ENCODE peak calls at places on chromosomes 16 and 17, in five cellular contexts. One of them, this sample, is unnamed.

GRCh38 chr17:44307387-44308186 is 814 bp upstream of the RUNDC3A start:
- DNase-seq in cardiac muscle cell: peak; percentile 85
- DNase-seq in Caco-2: peak; percentile 79
- DNase-seq in heart right ventricle: no peak
- DNase-seq in OCI-LY7: no peak
- DNase-seq in this sample: no peak

GRCh38 chr17:47120521-47121095 is 68.5 kb downstream of the CDC27 start:
- DNase-seq in cardiac muscle cell: no peak
- DNase-seq in Caco-2: no peak
- DNase-seq in heart right ventricle: no peak
- DNase-seq in OCI-LY7: no peak
- DNase-seq in this sample: no peak

GRCh38 chr17:2137342-2138098 is 82.6 kb downstream of the HIC1 start:
- DNase-seq in cardiac muscle cell: no peak
- DNase-seq in Caco-2: no peak
- DNase-seq in heart right ventricle: no peak
- DNase-seq in OCI-LY7: peak; percentile 66
- DNase-seq in this sample: no peak

GRCh38 chr16:83147244-83147643 is 520.5 kb downstream of the CDH13 start:
- DNase-seq in cardiac muscle cell: no peak
- DNase-seq in Caco-2: no peak
- DNase-seq in heart right ventricle: no peak
- DNase-seq in OCI-LY7: no peak
- DNase-seq in this sample: no peak

GRCh38 chr16:52680993-52681392 is 134.1 kb upstream of the TOX3 start:
- DNase-seq in cardiac muscle cell: peak; percentile 78
- DNase-seq in Caco-2: no peak
- DNase-seq in heart right ventricle: no peak
- DNase-seq in OCI-LY7: no peak
- DNase-seq in this sample: no peak

GRCh38 chr17:36443777-36444176 is 42.7 kb upstream of the ZNHIT3 start:
- DNase-seq in cardiac muscle cell: no peak
- DNase-seq in Caco-2: no peak
- DNase-seq in heart right ventricle: no peak
- DNase-seq in OCI-LY7: no peak
- DNase-seq in this sample: no peak

GRCh38 chr17:29176500-29177351 is 3.5 kb downstream of the MYO18A start:
- DNase-seq in cardiac muscle cell: peak; percentile 66
- DNase-seq in Caco-2: peak; percentile 90
- DNase-seq in heart right ventricle: peak; percentile 56
- DNase-seq in OCI-LY7: peak; percentile 78
- DNase-seq in this sample: no peak

GRCh38 chr17:40553694-40554534 is 11.4 kb downstream of the CCR7 start:
- DNase-seq in cardiac muscle cell: no peak
- DNase-seq in Caco-2: peak; percentile 29
- DNase-seq in heart right ventricle: peak; percentile 78
- DNase-seq in OCI-LY7: peak; percentile 29
- DNase-seq in this sample: no peak

GRCh38 chr17:28792877-28793666 is 49.3 kb downstream of the TRAF4 start:
- DNase-seq in cardiac muscle cell: no peak
- DNase-seq in Caco-2: no peak
- DNase-seq in heart right ventricle: no peak
- DNase-seq in OCI-LY7: no peak
- DNase-seq in this sample: no peak

GRCh38 chr17:36661047-36661666 is 59.8 kb downstream of the MRM1 start:
- DNase-seq in cardiac muscle cell: no peak
- DNase-seq in Caco-2: no peak
- DNase-seq in heart right ventricle: no peak
- DNase-seq in OCI-LY7: no peak
- DNase-seq in this sample: no peak

GRCh38 chr17:76438906-76439305 is 14.0 kb downstream of the UBE2O start:
- DNase-seq in cardiac muscle cell: no peak
- DNase-seq in Caco-2: no peak
- DNase-seq in heart right ventricle: no peak
- DNase-seq in OCI-LY7: no peak
- DNase-seq in this sample: no peak

GRCh38 chr17:6660765-6661463 is 9.4 kb downstream of the C17orf100 start:
- DNase-seq in cardiac muscle cell: no peak
- DNase-seq in Caco-2: no peak
- DNase-seq in heart right ventricle: no peak
- DNase-seq in OCI-LY7: peak; percentile 78
- DNase-seq in this sample: no peak

GRCh38 chr16:58020628-58021521 is 4.7 kb upstream of the MMP15 start:
- DNase-seq in cardiac muscle cell: peak; percentile 64
- DNase-seq in Caco-2: peak; percentile 74
- DNase-seq in heart right ventricle: peak; percentile 66
- DNase-seq in OCI-LY7: peak; percentile 67
- DNase-seq in this sample: no peak

GRCh38 chr16:84396537-84397008 is 28.2 kb downstream of the ATP2C2 start:
- DNase-seq in cardiac muscle cell: no peak
- DNase-seq in Caco-2: peak; percentile 79
- DNase-seq in heart right ventricle: no peak
- DNase-seq in OCI-LY7: no peak
- DNase-seq in this sample: no peak

GRCh38 chr16:50781043-50781442 is 39.2 kb downstream of the CYLD start:
- DNase-seq in cardiac muscle cell: no peak
- DNase-seq in Caco-2: no peak
- DNase-seq in heart right ventricle: no peak
- DNase-seq in OCI-LY7: no peak
- DNase-seq in this sample: no peak

GRCh38 chr16:20415541-20415940 is 6.2 kb downstream of the ACSM5 start:
- DNase-seq in cardiac muscle cell: no peak
- DNase-seq in Caco-2: no peak
- DNase-seq in heart right ventricle: no peak
- DNase-seq in OCI-LY7: no peak
- DNase-seq in this sample: no peak

GRCh38 chr17:17921192-17922082 is 50.8 kb downstream of the TOM1L2 start:
- DNase-seq in cardiac muscle cell: peak; percentile 33
- DNase-seq in Caco-2: peak; percentile 88
- DNase-seq in heart right ventricle: no peak
- DNase-seq in OCI-LY7: no peak
- DNase-seq in this sample: no peak

GRCh38 chr17:30969989-30970680 is 704 bp upstream of the RNF135 start:
- DNase-seq in cardiac muscle cell: no peak
- DNase-seq in Caco-2: no peak
- DNase-seq in heart right ventricle: no peak
- DNase-seq in OCI-LY7: no peak
- DNase-seq in this sample: no peak

GRCh38 chr16:78198299-78198698 is 98.8 kb downstream of the WWOX start:
- DNase-seq in cardiac muscle cell: no peak
- DNase-seq in Caco-2: no peak
- DNase-seq in heart right ventricle: no peak
- DNase-seq in OCI-LY7: no peak
- DNase-seq in this sample: no peak

GRCh38 chr16:11671271-11671670 is 3.0 kb downstream of the SNN start:
- DNase-seq in cardiac muscle cell: no peak
- DNase-seq in Caco-2: no peak
- DNase-seq in heart right ventricle: no peak
- DNase-seq in OCI-LY7: no peak
- DNase-seq in this sample: no peak

GRCh38 chr17:56653877-56654276 is 60.4 kb downstream of the NOG start:
- DNase-seq in cardiac muscle cell: peak; percentile 77
- DNase-seq in Caco-2: no peak
- DNase-seq in heart right ventricle: no peak
- DNase-seq in OCI-LY7: peak; percentile 39
- DNase-seq in this sample: no peak

GRCh38 chr16:24844101-24845030 is 1.4 kb upstream of the SLC5A11 start:
- DNase-seq in cardiac muscle cell: no peak
- DNase-seq in Caco-2: peak; percentile 79
- DNase-seq in heart right ventricle: no peak
- DNase-seq in OCI-LY7: no peak
- DNase-seq in this sample: no peak

GRCh38 chr17:55962931-55963378 is 190.3 kb upstream of the ANKFN1 start:
- DNase-seq in cardiac muscle cell: peak; percentile 5
- DNase-seq in Caco-2: no peak
- DNase-seq in heart right ventricle: no peak
- DNase-seq in OCI-LY7: no peak
- DNase-seq in this sample: no peak

GRCh38 chr16:3580686-3581085 is 3.5 kb upstream of the NLRC3 start:
- DNase-seq in cardiac muscle cell: no peak
- DNase-seq in Caco-2: no peak
- DNase-seq in heart right ventricle: no peak
- DNase-seq in OCI-LY7: peak; percentile 37
- DNase-seq in this sample: no peak

DNA sequence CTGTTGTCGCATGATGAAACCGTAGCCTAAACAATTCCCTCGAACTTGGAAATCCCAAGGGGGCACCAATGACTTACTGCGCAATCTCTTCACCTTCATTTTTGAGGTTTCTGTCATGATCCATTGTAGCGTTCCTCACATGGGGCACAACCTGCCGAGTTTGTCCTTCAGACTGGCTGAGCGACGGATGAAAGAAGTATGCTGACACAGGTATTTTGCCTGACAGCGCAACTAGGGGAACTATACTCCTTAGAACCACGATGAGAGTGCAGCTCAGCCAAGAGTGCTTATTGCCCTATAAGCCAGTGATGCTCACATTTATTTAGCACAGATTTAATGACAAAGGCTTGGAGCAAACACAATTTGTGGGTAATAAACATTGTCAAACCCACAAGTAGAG is 106.3 kb upstream of the ZNF267 start:
- DNase-seq in cardiac muscle cell: no peak
- DNase-seq in Caco-2: no peak
- DNase-seq in heart right ventricle: no peak
- DNase-seq in OCI-LY7: no peak
- DNase-seq in this sample: no peak
- H3K9me3 ChIP-seq in cardiac muscle cell: peaks cover 5% of the 10 kb centered on the region
- H3K9me3 ChIP-seq in Caco-2: peaks cover 8% of the 10 kb centered on the region
- H3K9me3 ChIP-seq in heart right ventricle: peaks cover 100% of the 10 kb centered on the region
- H3K9me3 ChIP-seq in OCI-LY7: peaks cover 16% of the 10 kb centered on the region
- H3K9me3 ChIP-seq in this sample: peaks cover 93% of the 10 kb centered on the region

GRCh38 chr17:49053171-49053829 is 56.1 kb downstream of the IGF2BP1 start:
- DNase-seq in cardiac muscle cell: no peak
- DNase-seq in Caco-2: no peak
- DNase-seq in heart right ventricle: no peak
- DNase-seq in OCI-LY7: no peak
- DNase-seq in this sample: no peak

GRCh38 chr17:49050611-49051010 is 53.4 kb downstream of the IGF2BP1 start:
- DNase-seq in cardiac muscle cell: no peak
- DNase-seq in Caco-2: no peak
- DNase-seq in heart right ventricle: no peak
- DNase-seq in OCI-LY7: no peak
- DNase-seq in this sample: no peak

GRCh38 chr17:49054342-49055092 is 57.3 kb downstream of the IGF2BP1 start:
- DNase-seq in cardiac muscle cell: no peak
- DNase-seq in Caco-2: no peak
- DNase-seq in heart right ventricle: no peak
- DNase-seq in OCI-LY7: no peak
- DNase-seq in this sample: no peak

GRCh38 chr17:49051269-49051668 is 54.1 kb downstream of the IGF2BP1 start:
- DNase-seq in cardiac muscle cell: no peak
- DNase-seq in Caco-2: no peak
- DNase-seq in heart right ventricle: no peak
- DNase-seq in OCI-LY7: no peak
- DNase-seq in this sample: no peak

DNA sequence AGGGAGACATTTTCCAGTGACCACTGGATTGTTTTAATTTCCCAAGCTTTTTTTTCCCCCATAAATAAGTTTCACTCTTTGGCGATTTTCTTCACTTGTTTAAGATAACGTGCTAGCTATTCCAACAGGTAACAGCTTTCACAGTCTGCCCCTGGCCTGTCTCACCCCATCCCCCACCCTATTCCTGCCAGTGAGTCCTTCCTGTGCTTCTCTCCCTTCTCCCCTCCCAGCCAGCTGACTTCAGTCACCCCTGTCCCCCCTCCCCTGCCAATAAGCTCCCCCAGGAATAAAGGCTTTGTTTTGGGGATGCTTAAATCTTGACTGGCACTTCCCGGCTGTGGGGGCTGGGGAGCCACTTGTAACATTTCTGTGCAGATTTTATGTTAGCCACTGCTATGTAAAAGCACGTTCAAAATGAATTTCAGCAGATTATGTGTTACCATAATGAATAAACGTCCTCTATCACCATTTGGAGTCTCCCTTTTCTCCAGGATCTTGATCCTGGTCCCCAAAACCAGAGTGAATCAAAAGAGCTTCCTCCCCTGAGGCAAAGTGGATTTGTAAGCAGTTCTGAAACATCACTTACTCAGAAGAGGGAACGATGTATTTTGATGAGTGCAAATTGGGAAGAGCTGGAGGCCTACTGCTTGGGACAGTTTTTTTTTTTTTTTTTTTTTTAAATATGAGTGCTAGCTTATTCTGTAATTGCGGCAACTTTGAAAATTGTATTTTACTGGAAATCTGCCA is 58.2 kb downstream of the IGF2BP1 start:
- DNase-seq in cardiac muscle cell: no peak
- DNase-seq in Caco-2: no peak
- DNase-seq in heart right ventricle: no peak
- DNase-seq in OCI-LY7: no peak
- DNase-seq in this sample: no peak
- H3K9me3 ChIP-seq in cardiac muscle cell: no peaks in the 10 kb centered on the region
- H3K9me3 ChIP-seq in Caco-2: peaks cover 4% of the 10 kb centered on the region
- H3K9me3 ChIP-seq in heart right ventricle: no peaks in the 10 kb centered on the region
- H3K9me3 ChIP-seq in OCI-LY7: no peaks in the 10 kb centered on the region
- H3K9me3 ChIP-seq in this sample: no peaks in the 10 kb centered on the region

DNA sequence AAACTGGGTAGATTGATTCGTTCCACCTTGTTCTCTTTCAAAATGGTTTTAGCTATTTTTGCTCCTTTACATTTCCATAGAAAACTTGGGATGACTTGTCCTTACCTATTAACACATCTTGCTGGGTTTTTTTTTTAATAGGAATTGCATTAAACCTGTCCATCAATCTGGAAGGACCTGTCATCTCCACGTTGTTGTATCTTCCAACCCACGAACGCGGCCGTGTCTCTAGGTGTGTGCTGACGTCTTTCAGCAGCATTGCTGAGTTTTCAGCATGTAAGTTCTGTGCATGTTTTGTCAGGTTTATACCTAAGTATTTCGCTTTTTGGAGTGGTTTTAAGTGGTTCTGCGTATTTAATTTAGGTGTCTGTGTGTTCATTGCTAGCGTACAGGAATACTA is 60.4 kb upstream of the GNG13 start:
- DNase-seq in cardiac muscle cell: no peak
- DNase-seq in Caco-2: no peak
- DNase-seq in heart right ventricle: no peak
- DNase-seq in OCI-LY7: no peak
- DNase-seq in this sample: no peak
- H3K9me3 ChIP-seq in cardiac muscle cell: no peaks in the 10 kb centered on the region
- H3K9me3 ChIP-seq in Caco-2: peaks cover 11% of the 10 kb centered on the region
- H3K9me3 ChIP-seq in heart right ventricle: peaks cover 8% of the 10 kb centered on the region
- H3K9me3 ChIP-seq in OCI-LY7: no peaks in the 10 kb centered on the region
- H3K9me3 ChIP-seq in this sample: no peaks in the 10 kb centered on the region

GRCh38 chr17:16617481-16618060 is 36.1 kb downstream of the ZNF624 start:
- DNase-seq in cardiac muscle cell: no peak
- DNase-seq in Caco-2: no peak
- DNase-seq in heart right ventricle: no peak
- DNase-seq in OCI-LY7: no peak
- DNase-seq in this sample: no peak

GRCh38 chr17:16622540-16623277 is 30.9 kb downstream of the ZNF624 start:
- DNase-seq in cardiac muscle cell: no peak
- DNase-seq in Caco-2: no peak
- DNase-seq in heart right ventricle: no peak
- DNase-seq in OCI-LY7: no peak
- DNase-seq in this sample: no peak

DNA sequence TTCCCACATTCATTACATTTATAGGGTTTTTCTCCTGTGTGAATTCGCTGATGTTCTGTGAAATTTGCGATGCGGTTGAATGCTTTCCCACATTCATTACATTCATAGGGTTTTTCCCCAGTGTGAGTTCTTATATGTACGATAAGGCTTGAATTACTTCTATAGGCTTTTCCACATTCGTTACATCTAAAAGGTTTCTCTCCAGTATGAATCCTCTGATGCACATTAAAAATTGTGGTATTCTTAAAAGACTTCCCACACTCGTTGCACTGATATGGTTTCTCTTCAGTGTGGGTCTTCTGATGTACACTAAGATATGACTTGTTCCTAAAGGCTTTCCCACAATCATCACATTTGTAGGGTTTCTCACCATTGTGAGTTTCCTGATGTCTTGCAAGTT is 30.4 kb downstream of the ZNF624 start:
- DNase-seq in cardiac muscle cell: no peak
- DNase-seq in Caco-2: no peak
- DNase-seq in heart right ventricle: no peak
- DNase-seq in OCI-LY7: peak; percentile 2
- DNase-seq in this sample: no peak
- H3K9me3 ChIP-seq in cardiac muscle cell: peaks cover 7% of the 10 kb centered on the region
- H3K9me3 ChIP-seq in Caco-2: peaks cover 78% of the 10 kb centered on the region
- H3K9me3 ChIP-seq in heart right ventricle: peaks cover 100% of the 10 kb centered on the region
- H3K9me3 ChIP-seq in OCI-LY7: peaks cover 70% of the 10 kb centered on the region
- H3K9me3 ChIP-seq in this sample: peaks cover 73% of the 10 kb centered on the region